ENCODE peak calls at places on chromosomes 5 and 9, in eight cellular contexts. One of them, this sample, is unnamed. For H3K4me1, the result is how much of the 10 kb centered on the place peaks cover.

GRCh38 chr5:73031839-73032238 is 76.0 kb downstream of the FCHO2 start:
- DNase-seq in transverse colon: no peak
- DNase-seq in endothelial cell of umbilical vein: peak
- DNase-seq in suprapubic skin: no peak
- DNase-seq in HCT116: peak
- DNase-seq in GM23338: no peak
- DNase-seq in spleen: no peak
- DNase-seq in HepG2: no peak
- DNase-seq in this sample: peak

GRCh38 chr9:126248680-126249079 is 77.9 kb upstream of the MVB12B start:
- DNase-seq in spleen: no peak
- DNase-seq in HCT116: no peak
- DNase-seq in endothelial cell of umbilical vein: no peak
- DNase-seq in transverse colon: no peak
- DNase-seq in suprapubic skin: no peak
- DNase-seq in GM23338: no peak
- DNase-seq in HepG2: no peak
- DNase-seq in this sample: no peak

GRCh38 chr5:54902817-54903473 is 82.4 kb downstream of the ESM1 start:
- DNase-seq in spleen: no peak
- DNase-seq in HCT116: no peak
- DNase-seq in HepG2: no peak
- DNase-seq in GM23338: no peak
- DNase-seq in transverse colon: peak
- DNase-seq in endothelial cell of umbilical vein: no peak
- DNase-seq in suprapubic skin: no peak
- DNase-seq in this sample: no peak

GRCh38 chr5:83374547-83374946 is 97.0 kb upstream of the VCAN start:
- DNase-seq in transverse colon: no peak
- DNase-seq in spleen: no peak
- DNase-seq in suprapubic skin: peak
- DNase-seq in HepG2: no peak
- DNase-seq in endothelial cell of umbilical vein: no peak
- DNase-seq in GM23338: no peak
- DNase-seq in HCT116: no peak
- DNase-seq in this sample: no peak

GRCh38 chr5:126508962-126509279 is 85.7 kb downstream of the GRAMD2B start:
- DNase-seq in endothelial cell of umbilical vein: peak
- DNase-seq in HCT116: no peak
- DNase-seq in transverse colon: peak
- DNase-seq in GM23338: no peak
- DNase-seq in spleen: no peak
- DNase-seq in suprapubic skin: no peak
- DNase-seq in HepG2: no peak
- DNase-seq in this sample: no peak

GRCh38 chr9:8845808-8846207 is 1046.2 kb upstream of the DMAC1 start:
- DNase-seq in spleen: no peak
- DNase-seq in transverse colon: no peak
- DNase-seq in HCT116: no peak
- DNase-seq in endothelial cell of umbilical vein: no peak
- DNase-seq in suprapubic skin: no peak
- DNase-seq in HepG2: no peak
- DNase-seq in GM23338: no peak
- DNase-seq in this sample: no peak

GRCh38 chr5:61280205-61280604 is 51.9 kb upstream of the ZSWIM6 start:
- DNase-seq in spleen: no peak
- DNase-seq in suprapubic skin: no peak
- DNase-seq in GM23338: no peak
- DNase-seq in transverse colon: no peak
- DNase-seq in HCT116: peak
- DNase-seq in HepG2: no peak
- DNase-seq in endothelial cell of umbilical vein: peak
- DNase-seq in this sample: no peak

GRCh38 chr5:96094904-96095303 is 133.3 kb upstream of the ELL2 start:
- DNase-seq in transverse colon: no peak
- DNase-seq in GM23338: no peak
- DNase-seq in endothelial cell of umbilical vein: no peak
- DNase-seq in spleen: no peak
- DNase-seq in HCT116: no peak
- DNase-seq in suprapubic skin: no peak
- DNase-seq in HepG2: no peak
- DNase-seq in this sample: no peak

GRCh38 chr5:52269395-52269794 is 518.3 kb upstream of the ITGA1 start:
- DNase-seq in transverse colon: no peak
- DNase-seq in GM23338: peak
- DNase-seq in suprapubic skin: no peak
- DNase-seq in spleen: no peak
- DNase-seq in endothelial cell of umbilical vein: no peak
- DNase-seq in HCT116: no peak
- DNase-seq in HepG2: no peak
- DNase-seq in this sample: no peak

GRCh38 chr9:2679011-2679410 is 38.3 kb upstream of the KCNV2 start:
- DNase-seq in suprapubic skin: no peak
- DNase-seq in spleen: no peak
- DNase-seq in HCT116: no peak
- DNase-seq in GM23338: no peak
- DNase-seq in HepG2: no peak
- DNase-seq in transverse colon: no peak
- DNase-seq in endothelial cell of umbilical vein: no peak
- DNase-seq in this sample: no peak

GRCh38 chr5:132746592-132747063 is 598 bp upstream of the CCNI2 start:
- DNase-seq in GM23338: peak
- DNase-seq in suprapubic skin: no peak
- DNase-seq in HepG2: no peak
- DNase-seq in HCT116: peak
- DNase-seq in transverse colon: peak
- DNase-seq in spleen: no peak
- DNase-seq in endothelial cell of umbilical vein: peak
- DNase-seq in this sample: peak

GRCh38 chr9:79107911-79108676 is 463.7 kb upstream of the TLE4 start:
- DNase-seq in GM23338: no peak
- DNase-seq in HCT116: no peak
- DNase-seq in transverse colon: no peak
- DNase-seq in suprapubic skin: no peak
- DNase-seq in HepG2: no peak
- DNase-seq in spleen: no peak
- DNase-seq in endothelial cell of umbilical vein: no peak
- DNase-seq in this sample: no peak

GRCh38 chr9:77751341-77752091 is 103.4 kb upstream of the GNA14 start:
- DNase-seq in suprapubic skin: no peak
- DNase-seq in endothelial cell of umbilical vein: peak
- DNase-seq in HepG2: peak
- DNase-seq in transverse colon: no peak
- DNase-seq in HCT116: peak
- DNase-seq in spleen: no peak
- DNase-seq in GM23338: peak
- DNase-seq in this sample: no peak

GRCh38 chr9:82332774-82333152 is 344.2 kb downstream of the SPATA31D1 start:
- DNase-seq in HCT116: no peak
- DNase-seq in endothelial cell of umbilical vein: no peak
- DNase-seq in transverse colon: no peak
- DNase-seq in suprapubic skin: no peak
- DNase-seq in spleen: no peak
- DNase-seq in GM23338: no peak
- DNase-seq in HepG2: no peak
- DNase-seq in this sample: no peak

GRCh38 chr9:119283118-119283794 is 86.0 kb downstream of the BRINP1 start:
- DNase-seq in endothelial cell of umbilical vein: no peak
- DNase-seq in transverse colon: no peak
- DNase-seq in HCT116: no peak
- DNase-seq in GM23338: peak
- DNase-seq in HepG2: no peak
- DNase-seq in spleen: no peak
- DNase-seq in suprapubic skin: no peak
- DNase-seq in this sample: no peak

GRCh38 chr9:117555964-117556629 is 141.2 kb upstream of the ASTN2 start:
- DNase-seq in GM23338: peak
- DNase-seq in transverse colon: peak
- DNase-seq in endothelial cell of umbilical vein: peak
- DNase-seq in HepG2: peak
- DNase-seq in suprapubic skin: peak
- DNase-seq in HCT116: no peak
- DNase-seq in spleen: no peak
- DNase-seq in this sample: peak

DNA sequence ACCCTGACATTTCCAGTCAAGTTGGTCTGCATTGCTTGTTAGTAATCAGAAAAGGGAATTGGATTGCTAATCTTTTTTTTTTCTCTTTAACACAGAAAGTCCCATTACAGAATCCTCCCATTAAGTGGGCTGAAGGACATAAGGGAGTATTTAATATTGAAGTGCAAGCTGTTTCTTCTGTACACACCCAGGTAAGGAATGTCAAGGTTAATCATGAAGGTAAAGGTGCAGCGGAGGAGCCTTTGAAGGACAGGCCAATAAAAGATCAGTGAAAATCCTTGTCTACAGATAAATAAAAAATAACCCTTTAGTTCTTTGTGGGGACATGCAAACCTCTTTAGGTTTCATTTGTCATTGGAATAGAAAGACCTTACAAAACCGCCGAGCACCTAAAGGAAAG is 161.4 kb downstream of the DOCK8 start:
- DNase-seq in GM23338: no peak
- DNase-seq in transverse colon: no peak
- DNase-seq in spleen: no peak
- DNase-seq in HCT116: no peak
- DNase-seq in HepG2: no peak
- DNase-seq in suprapubic skin: no peak
- DNase-seq in endothelial cell of umbilical vein: no peak
- DNase-seq in this sample: no peak
- H3K4me1 ChIP-seq in GM23338: under half
- H3K4me1 ChIP-seq in transverse colon: under half
- H3K4me1 ChIP-seq in spleen: under half
- H3K4me1 ChIP-seq in HCT116: under half
- H3K4me1 ChIP-seq in HepG2: under half
- H3K4me1 ChIP-seq in suprapubic skin: under half
- H3K4me1 ChIP-seq in endothelial cell of umbilical vein: under half
- H3K4me1 ChIP-seq in this sample: under half

DNA sequence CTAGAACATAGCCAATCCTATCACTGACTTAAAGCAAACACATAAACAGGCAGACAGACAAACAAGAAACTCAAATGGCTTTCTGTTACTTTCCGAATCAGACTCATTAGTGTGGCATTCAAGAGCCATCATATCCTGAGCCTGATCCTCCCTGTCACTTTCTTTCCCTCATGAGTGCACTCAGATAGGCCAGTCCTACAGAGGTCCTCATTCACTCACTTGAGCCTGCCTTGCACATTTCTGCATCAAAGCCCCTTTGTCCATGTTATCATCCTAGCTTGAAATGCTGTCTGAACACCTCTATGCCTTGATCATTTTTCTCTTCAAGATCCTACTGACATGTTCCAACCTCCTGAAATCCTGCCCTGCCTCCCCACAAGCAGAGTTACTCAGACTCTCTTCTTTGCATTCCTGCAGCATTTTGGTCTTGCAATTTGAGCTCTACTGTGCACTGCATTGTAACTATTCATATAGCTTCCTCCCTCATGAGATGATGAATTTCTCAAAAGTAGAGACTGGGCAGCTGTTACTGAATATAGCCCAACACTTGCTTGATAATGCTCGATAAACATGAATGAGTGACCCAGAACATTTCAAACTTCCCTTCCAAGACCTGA is 126.9 kb downstream of the PALM2AKAP2 start:
- DNase-seq in HepG2: peak
- DNase-seq in suprapubic skin: no peak
- DNase-seq in endothelial cell of umbilical vein: peak
- DNase-seq in transverse colon: no peak
- DNase-seq in spleen: no peak
- DNase-seq in HCT116: no peak
- DNase-seq in GM23338: no peak
- DNase-seq in this sample: no peak
- TF ChIP-seq CTCF in HepG2: peak
- TF ChIP-seq CTCF in suprapubic skin: no peak
- TF ChIP-seq CTCF in endothelial cell of umbilical vein: no peak
- TF ChIP-seq CTCF in transverse colon: no peak
- TF ChIP-seq CTCF in spleen: no peak
- TF ChIP-seq CTCF in HCT116: no peak
- TF ChIP-seq CTCF in GM23338: no peak
- TF ChIP-seq CTCF in this sample: no peak

GRCh38 chr5:146765089-146765832 is 113.3 kb downstream of the PPP2R2B start:
- DNase-seq in GM23338: no peak
- DNase-seq in HCT116: no peak
- DNase-seq in HepG2: no peak
- DNase-seq in spleen: no peak
- DNase-seq in suprapubic skin: no peak
- DNase-seq in endothelial cell of umbilical vein: no peak
- DNase-seq in transverse colon: no peak
- DNase-seq in this sample: no peak

GRCh38 chr5:146762830-146763229 is 115.7 kb downstream of the PPP2R2B start:
- DNase-seq in endothelial cell of umbilical vein: no peak
- DNase-seq in HepG2: no peak
- DNase-seq in GM23338: no peak
- DNase-seq in HCT116: no peak
- DNase-seq in transverse colon: no peak
- DNase-seq in suprapubic skin: no peak
- DNase-seq in spleen: no peak
- DNase-seq in this sample: no peak

GRCh38 chr5:146758076-146758475 is 120.5 kb downstream of the PPP2R2B start:
- DNase-seq in suprapubic skin: no peak
- DNase-seq in transverse colon: no peak
- DNase-seq in spleen: no peak
- DNase-seq in HCT116: no peak
- DNase-seq in endothelial cell of umbilical vein: no peak
- DNase-seq in HepG2: no peak
- DNase-seq in GM23338: no peak
- DNase-seq in this sample: no peak

GRCh38 chr5:146758898-146759297 is 119.7 kb downstream of the PPP2R2B start:
- DNase-seq in HCT116: no peak
- DNase-seq in suprapubic skin: no peak
- DNase-seq in endothelial cell of umbilical vein: no peak
- DNase-seq in GM23338: no peak
- DNase-seq in spleen: no peak
- DNase-seq in transverse colon: no peak
- DNase-seq in HepG2: no peak
- DNase-seq in this sample: no peak

GRCh38 chr5:146761809-146762208 is 116.7 kb downstream of the PPP2R2B start:
- DNase-seq in transverse colon: no peak
- DNase-seq in GM23338: no peak
- DNase-seq in HepG2: no peak
- DNase-seq in spleen: no peak
- DNase-seq in endothelial cell of umbilical vein: no peak
- DNase-seq in suprapubic skin: no peak
- DNase-seq in HCT116: no peak
- DNase-seq in this sample: no peak
- TF ChIP-seq POLR2AphosphoS5 in transverse colon: no peak
- TF ChIP-seq POLR2AphosphoS5 in GM23338: no peak
- TF ChIP-seq POLR2AphosphoS5 in HepG2: no peak
- TF ChIP-seq POLR2AphosphoS5 in spleen: no peak
- TF ChIP-seq POLR2AphosphoS5 in endothelial cell of umbilical vein: no peak
- TF ChIP-seq POLR2AphosphoS5 in suprapubic skin: no peak
- TF ChIP-seq POLR2AphosphoS5 in HCT116: no peak
- TF ChIP-seq POLR2AphosphoS5 in this sample: no peak

DNA sequence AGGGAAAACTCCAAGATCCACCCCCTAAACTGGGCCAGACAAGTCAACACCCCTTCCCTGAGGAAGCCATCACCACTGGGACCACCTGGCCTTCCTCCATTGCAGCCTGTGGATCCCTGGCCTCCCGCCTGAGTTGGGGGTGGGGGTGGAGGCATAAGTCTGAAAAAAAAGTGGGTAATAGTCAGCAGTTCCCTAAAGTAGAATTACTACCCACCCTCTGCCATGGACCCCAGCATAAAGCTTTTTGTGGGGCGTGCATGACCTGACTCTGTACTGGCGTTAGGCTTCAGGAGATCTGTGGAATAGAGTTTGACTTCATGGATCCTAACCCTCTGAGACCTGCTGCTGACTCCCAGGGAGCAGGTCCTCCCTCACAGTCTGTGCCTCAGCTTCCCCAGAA is 2.0 kb upstream of the CXXC5 start:
- DNase-seq in HCT116: no peak
- DNase-seq in endothelial cell of umbilical vein: no peak
- DNase-seq in HepG2: no peak
- DNase-seq in suprapubic skin: peak
- DNase-seq in spleen: peak
- DNase-seq in GM23338: no peak
- DNase-seq in transverse colon: no peak
- DNase-seq in this sample: no peak
- H3K4me1 ChIP-seq in HCT116: half or more
- H3K4me1 ChIP-seq in endothelial cell of umbilical vein: under half
- H3K4me1 ChIP-seq in HepG2: half or more
- H3K4me1 ChIP-seq in suprapubic skin: half or more
- H3K4me1 ChIP-seq in spleen: under half
- H3K4me1 ChIP-seq in GM23338: under half
- H3K4me1 ChIP-seq in transverse colon: half or more
- H3K4me1 ChIP-seq in this sample: under half

This sample was measured in stomach.